ENCODE peak calls at places on chromosomes 13 and 19, in nine cellular contexts. Z is mucosa of descending colon, X is epithelial cell of esophagus, A is AG10803, P is astrocyte of the cerebellum, N is AG04450, U is H1, O is fibroblast of pulmonary artery, G is BE2C. T is an unnamed sample.

GRCh38 chr19:32676186-32676894 is 692 bp downstream of the RGS9BP start:
- DNase-seq in Z (peak), O (no peak), X (peak), U (no peak), P (no peak), N (no peak), G (no peak), A (no peak), T (no peak)

GRCh38 chr19:13946414-13946813 is 5.9 kb upstream of the DCAF15 start:
- DNase-seq in A (no peak), G (no peak), X (peak), O (no peak), Z (no peak), P (no peak), U (no peak), N (no peak), T (no peak)

GRCh38 chr19:58522709-58523108 is 3.1 kb upstream of the ZBTB45 start:
- DNase-seq in U (no peak), O (no peak), G (no peak), P (no peak), X (no peak), A (no peak), N (no peak), Z (no peak), T (no peak)

GRCh38 chr19:1417145-1417544 is 9.8 kb downstream of the DAZAP1 start:
- DNase-seq in P (peak), Z (no peak), O (no peak), U (no peak), N (no peak), X (no peak), G (no peak), A (peak), T (peak)

GRCh38 chr13:75910591-75910990 is 274.5 kb downstream of the LMO7 start:
- DNase-seq in P (no peak), U (no peak), N (no peak), O (no peak), X (no peak), Z (no peak), A (peak), G (no peak), T (no peak)

GRCh38 chr13:64793131-64793530 is 2437.0 kb downstream of the PCDH9 start:
- DNase-seq in Z (no peak), U (no peak), G (no peak), A (no peak), X (no peak), N (no peak), P (no peak), O (no peak), T (no peak)

GRCh38 chr13:73618275-73618865 is 515.8 kb downstream of the KLF12 start:
- DNase-seq in X (peak), Z (peak), A (no peak), O (no peak), P (no peak), G (no peak), N (no peak), U (no peak), T (no peak)

GRCh38 chr13:110799246-110800236 is 86.0 kb downstream of the ING1 start:
- DNase-seq in O (peak), Z (no peak), U (no peak), N (peak), A (peak), G (no peak), X (no peak), P (no peak), T (no peak)

GRCh38 chr19:56958428-56958827 is 117.9 kb upstream of the PEG3 start:
- DNase-seq in Z (no peak), G (no peak), O (no peak), U (no peak), X (no peak), N (no peak), A (no peak), P (no peak), T (no peak)

GRCh38 chr13:51451134-51451466 is 1.7 kb downstream of the INTS6 start:
- DNase-seq in G (no peak), X (no peak), U (no peak), A (no peak), N (no peak), Z (no peak), P (no peak), O (no peak), T (no peak)

GRCh38 chr19:48489608-48490216 is 20.5 kb downstream of the CYTH2 start:
- DNase-seq in N (no peak), X (peak), P (no peak), A (peak), Z (peak), U (peak), O (peak), G (peak), T (peak)

GRCh38 chr13:30463820-30464495 is 1.8 kb downstream of the HMGB1 start:
- DNase-seq in P (no peak), X (peak), Z (no peak), N (no peak), G (peak), A (peak), U (no peak), O (peak), T (peak)

GRCh38 chr19:50205681-50206138 is 2.3 kb downstream of the MYH14 start:
- DNase-seq in Z (peak), X (peak), N (no peak), A (no peak), G (no peak), O (no peak), P (no peak), U (no peak), T (peak)
- H3K4me3 ChIP-seq in Z (peak), X (peak), N (no peak), A (no peak), G (no peak), O (no peak), P (no peak), U (peak), T (peak)

DNA sequence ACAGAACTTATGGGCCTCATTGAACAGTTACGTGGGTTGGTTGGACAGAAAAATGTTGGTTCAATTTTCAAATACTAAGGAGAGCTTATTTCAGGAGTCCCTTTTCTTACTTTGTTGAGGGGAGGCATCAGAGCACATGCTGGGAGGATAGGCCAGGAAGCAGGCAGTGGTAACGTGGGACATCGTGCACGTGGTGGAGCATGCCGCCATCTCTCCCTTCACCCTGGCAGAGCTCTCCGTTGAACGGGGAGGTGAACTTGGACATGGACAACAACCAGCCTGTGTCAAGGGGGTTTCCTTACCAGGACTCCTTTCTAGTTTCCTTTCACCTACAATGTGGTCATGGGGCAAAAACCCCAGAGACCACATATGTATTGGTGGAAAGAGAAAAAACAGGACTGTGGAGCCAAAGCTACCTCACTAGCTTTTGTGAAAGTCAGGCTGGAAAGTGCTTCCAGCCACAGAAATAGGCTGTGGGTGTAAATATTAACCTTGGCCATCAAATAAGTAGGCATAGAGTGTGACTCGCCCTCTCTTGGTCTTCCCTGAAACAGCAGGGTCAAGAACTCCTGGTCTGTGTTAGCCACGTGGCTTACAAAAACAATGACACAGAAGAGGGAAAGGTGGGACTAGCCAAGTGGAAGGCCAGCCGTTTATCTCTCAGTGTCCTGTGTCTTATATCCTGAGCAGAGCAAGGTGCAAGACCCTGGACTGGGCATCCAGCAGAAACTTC is 14.4 kb downstream of the MICOS13 start:
- DNase-seq in P (peak), G (no peak), U (no peak), A (peak), Z (no peak), O (peak), N (peak), X (peak), T (peak)
- TF ChIP-seq CTCF in P (peak), G (peak), U (no peak), A (peak), Z (no peak), O (peak), N (peak), X (no peak), T (peak)

GRCh38 chr13:80274643-80275042 is 66.3 kb downstream of the SPRY2 start:
- DNase-seq in N (no peak), X (peak), A (no peak), G (no peak), O (no peak), P (no peak), Z (no peak), U (no peak), T (no peak)

GRCh38 chr13:80273717-80274116 is 67.2 kb downstream of the SPRY2 start:
- DNase-seq in Z (no peak), U (no peak), P (no peak), A (no peak), X (no peak), N (no peak), O (no peak), G (no peak), T (no peak)

GRCh38 chr13:80278706-80279105 is 62.2 kb downstream of the SPRY2 start:
- DNase-seq in O (no peak), G (peak), U (no peak), N (no peak), A (no peak), X (no peak), Z (no peak), P (no peak), T (no peak)

DNA sequence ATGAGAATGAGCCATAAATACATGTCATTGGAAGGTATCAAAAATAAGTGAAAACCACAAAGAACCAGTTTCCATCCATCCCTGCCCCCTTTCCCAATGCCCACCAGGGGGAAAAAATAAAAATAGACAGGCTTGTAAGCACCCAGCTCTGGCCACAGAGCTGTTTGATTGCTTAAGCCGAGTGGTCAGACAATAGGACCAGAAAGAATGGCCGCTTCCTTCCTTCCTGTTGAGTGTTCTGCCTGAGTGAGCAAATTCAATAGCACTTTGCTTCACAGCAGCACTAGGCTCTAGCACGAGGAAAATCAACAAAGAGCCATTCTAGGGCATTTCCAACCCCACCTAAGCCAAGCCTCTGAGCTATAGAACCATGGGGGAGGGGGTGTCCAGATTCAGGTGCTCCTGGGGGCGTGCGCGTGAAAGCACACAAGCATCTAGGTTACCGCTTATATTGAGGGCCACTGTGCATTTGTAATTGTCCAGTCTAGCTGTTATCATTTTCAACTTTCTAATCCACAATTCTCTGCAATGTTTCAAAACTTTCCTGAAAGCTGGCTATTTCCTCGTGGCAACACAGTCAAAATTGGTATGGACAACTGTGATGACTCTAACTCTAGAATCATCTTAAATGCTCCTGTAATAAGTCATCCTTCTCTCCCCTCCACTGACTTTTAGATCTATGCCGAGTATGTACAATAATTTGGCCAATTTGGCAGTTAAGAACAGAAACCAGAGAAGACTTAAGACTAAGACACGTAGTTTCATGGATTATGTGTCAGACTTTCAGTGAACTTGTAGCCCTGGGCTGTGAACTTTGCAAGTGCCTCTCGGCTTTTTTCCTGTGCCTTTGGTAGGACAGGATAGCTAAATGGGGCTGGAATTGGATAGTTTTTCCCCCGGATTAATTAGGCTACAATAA is 64.3 kb downstream of the SPRY2 start:
- DNase-seq in G (peak), U (peak), A (no peak), Z (no peak), P (peak), X (peak), O (peak), N (no peak), T (no peak)
- H3K4me3 ChIP-seq in G (no peak), U (no peak), A (no peak), Z (no peak), P (no peak), X (no peak), O (no peak), N (no peak), T (no peak)

DNA sequence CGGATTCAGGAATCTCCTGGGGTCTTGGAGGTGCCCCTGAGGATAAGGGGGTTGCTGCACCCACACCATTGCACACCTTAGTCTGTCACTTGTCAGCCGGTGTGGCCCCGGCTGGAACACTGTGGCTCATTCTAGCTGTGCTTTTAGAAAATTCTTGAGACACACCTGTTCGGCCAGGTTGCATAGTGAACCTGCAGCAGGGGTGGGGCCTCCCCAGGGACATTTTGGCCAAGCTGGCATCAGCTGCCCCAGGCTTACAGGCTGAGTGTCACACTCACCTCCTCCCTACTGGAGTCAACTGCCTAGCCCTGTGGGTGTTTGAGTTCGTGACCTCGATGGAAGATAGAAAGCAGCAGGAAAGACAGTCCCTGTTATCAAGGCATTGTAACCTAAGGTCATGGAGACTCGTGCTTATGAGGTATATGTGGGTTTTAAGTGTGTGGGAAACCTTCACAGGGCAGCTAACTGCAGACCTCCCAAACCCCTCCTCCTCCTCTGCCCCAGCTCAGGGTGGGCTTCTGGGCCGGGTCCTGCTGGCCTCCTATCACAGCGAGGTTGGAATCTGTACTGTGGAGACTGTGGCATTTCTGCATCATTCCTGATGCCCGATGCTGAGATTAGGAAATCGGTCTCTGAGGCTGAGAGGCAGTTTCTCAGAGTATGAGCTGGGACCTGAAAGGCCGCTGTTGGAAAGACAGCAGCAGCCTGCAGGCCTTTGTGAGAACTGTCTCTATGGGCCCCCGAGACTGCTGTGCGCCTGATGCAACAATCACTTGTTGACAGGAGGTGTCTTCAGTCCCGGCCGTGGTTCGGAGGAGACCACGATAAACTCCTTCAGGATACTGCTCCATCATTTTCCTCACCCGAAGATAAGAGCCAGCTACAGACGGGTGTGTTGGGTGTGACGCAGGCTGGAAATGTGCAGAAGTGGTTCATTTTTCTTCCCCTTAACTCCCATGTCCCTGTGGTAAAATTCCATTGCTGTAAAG is 72.2 kb downstream of the ATP11A start:
- DNase-seq in O (peak), A (peak), P (no peak), Z (no peak), N (no peak), U (no peak), G (no peak), X (no peak), T (no peak)
- TF ChIP-seq CTCF in O (peak), A (no peak), P (no peak), Z (no peak), N (peak), U (no peak), G (no peak), X (no peak), T (no peak)

GRCh38 chr13:114204894-114205293 is 25.8 kb downstream of the CFAP97D2 start:
- DNase-seq in X (no peak), O (no peak), N (no peak), A (no peak), U (no peak), Z (no peak), G (no peak), P (no peak), T (no peak)
- H3K4me3 ChIP-seq in X (no peak), O (no peak), N (no peak), A (no peak), U (no peak), Z (no peak), G (no peak), P (no peak), T (no peak)

DNA sequence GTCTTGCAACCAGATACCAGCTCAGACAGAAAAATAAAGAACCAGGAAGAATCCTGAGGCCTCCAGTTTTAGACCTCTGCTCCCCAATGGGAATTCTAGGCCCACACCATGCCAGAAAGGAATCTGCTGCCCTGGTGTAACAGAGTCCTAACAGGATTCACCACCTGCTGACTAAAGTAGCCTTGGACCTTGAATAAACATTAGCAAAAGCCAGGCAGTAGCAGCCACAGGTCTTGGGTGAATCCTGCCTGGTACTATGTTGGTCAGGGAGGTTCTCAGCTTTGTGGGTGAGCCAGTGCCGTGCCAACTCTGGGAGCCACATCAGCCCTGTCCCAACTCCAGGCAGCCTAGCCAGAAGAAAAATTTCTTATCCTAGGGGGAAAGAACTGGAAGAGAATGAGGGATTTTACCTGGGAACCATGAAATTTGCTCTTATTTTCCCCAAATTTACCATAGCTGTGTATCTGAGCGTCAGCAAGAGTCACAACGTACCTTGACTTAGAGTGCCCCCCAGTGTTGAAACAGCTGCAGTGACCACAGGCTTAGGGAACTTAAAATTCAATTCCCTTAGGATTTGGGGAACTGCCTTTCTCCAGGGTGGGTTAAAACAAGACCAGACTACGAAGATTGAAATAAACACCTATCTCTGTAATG is 1895.6 kb upstream of the PRR20A start:
- DNase-seq in Z (no peak), A (no peak), P (no peak), G (peak), U (peak), N (no peak), O (no peak), X (peak), T (no peak)
- TF ChIP-seq CTCF in Z (no peak), A (no peak), P (peak), G (peak), U (peak), N (no peak), O (no peak), X (peak), T (peak)

T was measured in right lobe of liver.